ENCODE peak calls at places on chromosome 18, in four cellular contexts. S, R, Z and N are unnamed samples.

GRCh38 chr18:47944972-47945843 is 14.7 kb upstream of the SMAD2 start:
- DNase-seq in S (no peak), R (peak), Z (no peak), N (no peak)

GRCh38 chr18:78798402-78799175 is 181.0 kb upstream of the SALL3 start:
- DNase-seq in S (no peak), R (no peak), Z (no peak), N (no peak)

GRCh38 chr18:13290856-13291271 is 72.3 kb downstream of the LDLRAD4 start:
- DNase-seq in S (no peak), R (no peak), Z (no peak), N (no peak)

GRCh38 chr18:57730146-57730545 is 73.0 kb downstream of the ATP8B1 start:
- DNase-seq in S (no peak), R (no peak), Z (no peak), N (no peak)

GRCh38 chr18:48714873-48715272 is 176.0 kb downstream of the CTIF start:
- DNase-seq in S (no peak), R (no peak), Z (no peak), N (no peak)

GRCh38 chr18:3179430-3180089 is 40.2 kb downstream of the MYOM1 start:
- DNase-seq in S (no peak), R (no peak), Z (no peak), N (peak)

GRCh38 chr18:38460657-38461056 is 895.1 kb upstream of the CELF4 start:
- DNase-seq in S (no peak), R (no peak), Z (no peak), N (no peak)

GRCh38 chr18:45282101-45282812 is 333.0 kb upstream of the SLC14A2 start:
- DNase-seq in S (no peak), R (no peak), Z (no peak), N (no peak)

GRCh38 chr18:57004366-57005121 is 142.3 kb upstream of the BOD1L2 start:
- DNase-seq in S (no peak), R (peak), Z (no peak), N (peak)

GRCh38 chr18:2070636-2071035 is 500.7 kb downstream of the METTL4 start:
- DNase-seq in S (no peak), R (no peak), Z (no peak), N (no peak)

GRCh38 chr18:837922-838321 is 25.9 kb upstream of the YES1 start:
- DNase-seq in S (no peak), R (no peak), Z (no peak), N (no peak)

GRCh38 chr18:12554796-12555388 is 103.0 kb downstream of the SPIRE1 start:
- DNase-seq in S (no peak), R (no peak), Z (no peak), N (no peak)

GRCh38 chr18:57797209-57797651 is 5.9 kb downstream of the ATP8B1 start:
- DNase-seq in S (no peak), R (peak), Z (no peak), N (no peak)

GRCh38 chr18:50560681-50561629 is 1.1 kb downstream of the MAPK4 start:
- DNase-seq in S (no peak), R (no peak), Z (peak), N (no peak)

GRCh38 chr18:50558948-50559749 is 738 bp upstream of the MAPK4 start:
- DNase-seq in S (no peak), R (no peak), Z (peak), N (no peak)

GRCh38 chr18:50558157-50558556 is 1.7 kb upstream of the MAPK4 start:
- DNase-seq in S (no peak), R (no peak), Z (peak), N (no peak)

GRCh38 chr18:50562686-50563085 is 2.8 kb downstream of the MAPK4 start:
- DNase-seq in S (no peak), R (no peak), Z (no peak), N (no peak)

GRCh38 chr18:50559750-50560680 is at the start of gene MAPK4:
- DNase-seq in S (peak), R (no peak), Z (peak), N (no peak)
- TF ChIP-seq MAX in S (no peak), R (no peak), Z (no peak), N (no peak)

DNA sequence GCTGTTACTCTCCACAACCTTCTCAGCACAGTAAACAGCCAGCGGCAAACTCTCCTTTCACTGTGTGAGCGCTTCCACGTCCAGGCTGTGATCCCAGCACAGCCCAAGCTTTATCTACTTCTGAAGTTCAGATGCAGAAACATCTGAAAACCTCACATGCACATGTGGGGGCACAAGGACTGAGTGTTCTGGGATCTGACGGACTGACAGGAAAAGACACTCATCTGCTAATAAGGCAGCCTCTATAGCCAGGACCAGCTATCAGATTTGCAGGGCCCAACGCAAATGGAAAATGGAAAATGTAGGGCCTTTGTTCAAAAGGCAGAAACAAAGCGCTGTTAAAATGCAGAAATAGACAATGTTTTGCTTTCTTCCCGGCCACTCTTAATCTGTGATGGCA is 133.8 kb upstream of the ARHGAP28 start:
- DNase-seq in S (no peak), R (no peak), Z (peak), N (no peak)
- TF ChIP-seq MXI1 in S (no peak), R (no peak), Z (no peak), N (no peak)

DNA sequence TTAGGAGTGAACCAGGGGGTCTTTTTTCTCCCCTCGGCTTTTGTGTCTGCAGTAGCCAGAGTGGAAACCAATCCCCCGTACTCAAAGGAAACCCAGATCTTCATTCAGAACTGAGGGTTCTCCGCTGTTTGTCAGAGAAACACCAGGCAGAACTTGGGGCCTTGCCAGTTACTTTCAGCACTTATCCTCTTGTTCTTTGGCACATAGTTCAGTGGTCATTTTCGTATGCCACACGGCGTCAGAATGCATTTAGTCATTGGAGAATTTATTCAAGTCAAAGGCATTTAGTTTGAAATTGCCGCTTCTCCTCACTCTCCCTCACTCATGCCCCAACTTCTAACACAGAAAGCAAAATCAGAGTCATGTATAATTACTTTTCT is 102.9 kb downstream of the CABLES1 start:
- DNase-seq in S (no peak), R (no peak), Z (no peak), N (no peak)
- TF ChIP-seq MAX in S (no peak), R (no peak), Z (no peak), N (no peak)

DNA sequence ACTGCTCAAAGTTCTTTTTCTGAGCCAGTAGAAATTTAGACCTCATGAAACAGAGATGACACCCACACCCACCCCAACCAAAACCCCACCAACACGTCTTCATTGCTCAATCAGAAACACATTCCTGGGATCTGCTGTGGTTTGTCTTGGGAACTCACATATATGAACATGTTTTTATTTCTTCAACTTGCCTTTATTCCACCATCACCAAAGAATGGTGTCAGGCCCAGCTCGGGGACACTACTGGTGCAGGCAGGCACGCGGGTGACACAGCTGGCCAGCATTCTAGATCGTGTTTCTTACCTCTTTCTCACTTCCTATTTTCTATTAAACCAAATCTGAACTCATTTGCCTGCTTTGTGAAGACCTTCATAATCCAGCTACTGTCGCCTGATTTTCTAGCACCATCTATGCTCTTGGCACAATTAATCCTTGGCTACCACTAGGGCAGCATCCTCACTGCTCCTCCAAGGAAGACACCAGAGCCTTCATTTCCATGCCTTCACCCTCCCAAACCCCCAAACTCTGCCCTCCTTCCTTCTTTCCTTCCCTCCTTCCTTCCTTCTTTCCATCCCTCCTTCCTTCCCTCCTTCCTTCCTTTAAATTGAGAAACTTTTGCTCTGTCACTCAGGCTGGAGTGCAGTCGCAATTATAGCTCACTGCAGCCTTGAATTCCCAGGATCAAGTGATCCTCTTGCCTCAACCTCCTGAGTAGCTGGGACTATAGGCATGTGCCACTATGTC is 157.1 kb downstream of the BCL2 start:
- DNase-seq in S (no peak), R (no peak), Z (no peak), N (peak)
- TF ChIP-seq MXI1 in S (no peak), R (no peak), Z (no peak), N (no peak)